ENCODE peak calls at places on chromosomes 6 and 20, in six cellular contexts. One of them, this sample, is unnamed.

GRCh38 chr20:57881466-57882405 is 171.9 kb upstream of the PMEPA1 start:
- DNase-seq in HFF-Myc: peak; percentile 45
- DNase-seq in breast epithelium: no peak
- DNase-seq in pancreas: no peak
- DNase-seq in substantia nigra: no peak
- DNase-seq in T-cell: no peak
- DNase-seq in this sample: no peak

GRCh38 chr20:47124235-47124717 is 229.6 kb downstream of the EYA2 start:
- DNase-seq in HFF-Myc: no peak
- DNase-seq in breast epithelium: no peak
- DNase-seq in pancreas: no peak
- DNase-seq in substantia nigra: no peak
- DNase-seq in T-cell: no peak
- DNase-seq in this sample: no peak

GRCh38 chr6:90219168-90219985 is 77.3 kb downstream of the BACH2 start:
- DNase-seq in HFF-Myc: peak; percentile 91
- DNase-seq in breast epithelium: no peak
- DNase-seq in pancreas: no peak
- DNase-seq in substantia nigra: no peak
- DNase-seq in T-cell: no peak
- DNase-seq in this sample: peak; percentile 47

GRCh38 chr6:100116409-100117194 is 122.6 kb upstream of the MCHR2 start:
- DNase-seq in HFF-Myc: peak; percentile 83
- DNase-seq in breast epithelium: no peak
- DNase-seq in pancreas: no peak
- DNase-seq in substantia nigra: no peak
- DNase-seq in T-cell: no peak
- DNase-seq in this sample: peak; percentile 32

GRCh38 chr20:45095753-45096371 is 5.1 kb downstream of the KCNS1 start:
- DNase-seq in HFF-Myc: peak; percentile 41
- DNase-seq in breast epithelium: no peak
- DNase-seq in pancreas: no peak
- DNase-seq in substantia nigra: no peak
- DNase-seq in T-cell: peak; percentile 55
- DNase-seq in this sample: no peak

GRCh38 chr6:144202879-144203468 is 52.7 kb downstream of the STX11 start:
- DNase-seq in HFF-Myc: no peak
- DNase-seq in breast epithelium: no peak
- DNase-seq in pancreas: no peak
- DNase-seq in substantia nigra: no peak
- DNase-seq in T-cell: no peak
- DNase-seq in this sample: no peak

GRCh38 chr6:150241751-150242150 is 98.9 kb downstream of the PPP1R14C start:
- DNase-seq in HFF-Myc: no peak
- DNase-seq in breast epithelium: no peak
- DNase-seq in pancreas: no peak
- DNase-seq in substantia nigra: no peak
- DNase-seq in T-cell: no peak
- DNase-seq in this sample: no peak

GRCh38 chr6:36050947-36051710 is 23.5 kb downstream of the MAPK14 start:
- DNase-seq in HFF-Myc: no peak
- DNase-seq in breast epithelium: no peak
- DNase-seq in pancreas: no peak
- DNase-seq in substantia nigra: no peak
- DNase-seq in T-cell: no peak
- DNase-seq in this sample: no peak

GRCh38 chr6:41182069-41183034 is 18.6 kb downstream of the TREML2 start:
- DNase-seq in HFF-Myc: peak; percentile 12
- DNase-seq in breast epithelium: no peak
- DNase-seq in pancreas: no peak
- DNase-seq in substantia nigra: no peak
- DNase-seq in T-cell: peak; percentile 47
- DNase-seq in this sample: peak; percentile 8

GRCh38 chr6:36296240-36296639 is 26.4 kb downstream of the PNPLA1 start:
- DNase-seq in HFF-Myc: no peak
- DNase-seq in breast epithelium: no peak
- DNase-seq in pancreas: no peak
- DNase-seq in substantia nigra: no peak
- DNase-seq in T-cell: no peak
- DNase-seq in this sample: no peak

GRCh38 chr6:169490409-169490708 is 211.5 kb downstream of the WDR27 start:
- DNase-seq in HFF-Myc: no peak
- DNase-seq in breast epithelium: no peak
- DNase-seq in pancreas: no peak
- DNase-seq in substantia nigra: no peak
- DNase-seq in T-cell: no peak
- DNase-seq in this sample: no peak

GRCh38 chr6:149268146-149268545 is 49.4 kb upstream of the TAB2 start:
- DNase-seq in HFF-Myc: no peak
- DNase-seq in breast epithelium: no peak
- DNase-seq in pancreas: no peak
- DNase-seq in substantia nigra: no peak
- DNase-seq in T-cell: no peak
- DNase-seq in this sample: no peak

GRCh38 chr20:2745060-2745910 is 52.7 kb downstream of the EBF4 start:
- DNase-seq in HFF-Myc: no peak
- DNase-seq in breast epithelium: no peak
- DNase-seq in pancreas: no peak
- DNase-seq in substantia nigra: no peak
- DNase-seq in T-cell: no peak
- DNase-seq in this sample: no peak

This sample was measured in brain pericyte.